ENCODE peak calls at places on chromosomes 4 and X, in five cellular contexts. One of them, this sample, is unnamed.

GRCh38 chr4:119233750-119234149 is 21.2 kb downstream of the USP53 start:
- DNase-seq in amniotic stem cell: no peak
- DNase-seq in globus pallidus: no peak
- DNase-seq in GM10248: peak
- DNase-seq in astrocyte of the hippocampus: no peak
- DNase-seq in this sample: no peak

GRCh38 chr4:105588252-105588651 is 35.8 kb downstream of the ARHGEF38 start:
- DNase-seq in amniotic stem cell: no peak
- DNase-seq in globus pallidus: no peak
- DNase-seq in GM10248: no peak
- DNase-seq in astrocyte of the hippocampus: no peak
- DNase-seq in this sample: no peak

GRCh38 chr4:10025230-10025806 is 4.0 kb upstream of the SLC2A9 start:
- DNase-seq in amniotic stem cell: no peak
- DNase-seq in globus pallidus: no peak
- DNase-seq in GM10248: no peak
- DNase-seq in astrocyte of the hippocampus: no peak
- DNase-seq in this sample: no peak

GRCh38 chrX:115939070-115939469 is 231.5 kb upstream of the AGTR2 start:
- DNase-seq in amniotic stem cell: no peak
- DNase-seq in globus pallidus: no peak
- DNase-seq in GM10248: no peak
- DNase-seq in astrocyte of the hippocampus: no peak
- DNase-seq in this sample: no peak

GRCh38 chr4:38164346-38164745 is 204.1 kb downstream of the PTTG2 start:
- DNase-seq in amniotic stem cell: no peak
- DNase-seq in globus pallidus: no peak
- DNase-seq in GM10248: no peak
- DNase-seq in astrocyte of the hippocampus: no peak
- DNase-seq in this sample: no peak

GRCh38 chr4:59091376-59092142 is 1981.4 kb upstream of the IGFBP7 start:
- DNase-seq in amniotic stem cell: no peak
- DNase-seq in globus pallidus: no peak
- DNase-seq in GM10248: no peak
- DNase-seq in astrocyte of the hippocampus: no peak
- DNase-seq in this sample: no peak

GRCh38 chr4:94639298-94639697 is 118.5 kb upstream of the BMPR1B start:
- DNase-seq in amniotic stem cell: no peak
- DNase-seq in globus pallidus: no peak
- DNase-seq in GM10248: no peak
- DNase-seq in astrocyte of the hippocampus: no peak
- DNase-seq in this sample: no peak

GRCh38 chrX:118552501-118552900 is 56.9 kb downstream of the DOCK11 start:
- DNase-seq in amniotic stem cell: peak
- DNase-seq in globus pallidus: no peak
- DNase-seq in GM10248: no peak
- DNase-seq in astrocyte of the hippocampus: no peak
- DNase-seq in this sample: no peak

GRCh38 chrX:136272325-136272724 is 21.1 kb upstream of the MAP7D3 start:
- DNase-seq in amniotic stem cell: no peak
- DNase-seq in globus pallidus: no peak
- DNase-seq in GM10248: no peak
- DNase-seq in astrocyte of the hippocampus: no peak
- DNase-seq in this sample: no peak

GRCh38 chrX:20374866-20375530 is 108.3 kb upstream of the RPS6KA3 start:
- DNase-seq in amniotic stem cell: no peak
- DNase-seq in globus pallidus: peak
- DNase-seq in GM10248: no peak
- DNase-seq in astrocyte of the hippocampus: no peak
- DNase-seq in this sample: peak

GRCh38 chr4:38768968-38769394 is 13.8 kb downstream of the TLR10 start:
- DNase-seq in amniotic stem cell: no peak
- DNase-seq in globus pallidus: no peak
- DNase-seq in GM10248: no peak
- DNase-seq in astrocyte of the hippocampus: no peak
- DNase-seq in this sample: no peak

GRCh38 chr4:158535130-158535614 is 13.5 kb downstream of the RXFP1 start:
- DNase-seq in amniotic stem cell: peak
- DNase-seq in globus pallidus: no peak
- DNase-seq in GM10248: no peak
- DNase-seq in astrocyte of the hippocampus: peak
- DNase-seq in this sample: no peak

GRCh38 chr4:41413670-41414069 is 124.3 kb upstream of the LIMCH1 start:
- DNase-seq in amniotic stem cell: no peak
- DNase-seq in globus pallidus: no peak
- DNase-seq in GM10248: no peak
- DNase-seq in astrocyte of the hippocampus: peak
- DNase-seq in this sample: no peak

GRCh38 chrX:96889726-96890125 is 6.0 kb downstream of the RPA4 start:
- DNase-seq in amniotic stem cell: no peak
- DNase-seq in globus pallidus: no peak
- DNase-seq in GM10248: no peak
- DNase-seq in astrocyte of the hippocampus: peak
- DNase-seq in this sample: no peak

GRCh38 chr4:14396183-14396582 is 606.1 kb upstream of the CPEB2 start:
- DNase-seq in amniotic stem cell: no peak
- DNase-seq in globus pallidus: no peak
- DNase-seq in GM10248: no peak
- DNase-seq in astrocyte of the hippocampus: no peak
- DNase-seq in this sample: no peak

GRCh38 chr4:168598191-168598590 is 101.3 kb downstream of the PALLD start:
- DNase-seq in amniotic stem cell: no peak
- DNase-seq in globus pallidus: no peak
- DNase-seq in GM10248: no peak
- DNase-seq in astrocyte of the hippocampus: peak
- DNase-seq in this sample: no peak

GRCh38 chr4:151340751-151341385 is 15.5 kb upstream of the SH3D19 start:
- DNase-seq in amniotic stem cell: no peak
- DNase-seq in globus pallidus: no peak
- DNase-seq in GM10248: no peak
- DNase-seq in astrocyte of the hippocampus: peak
- DNase-seq in this sample: no peak

GRCh38 chrX:39640866-39641265 is 456.9 kb downstream of the BCOR start:
- DNase-seq in amniotic stem cell: no peak
- DNase-seq in globus pallidus: no peak
- DNase-seq in GM10248: no peak
- DNase-seq in astrocyte of the hippocampus: no peak
- DNase-seq in this sample: no peak